ENCODE peak calls at places on chromosomes 1 and 21, in eight cellular contexts. A is HAP-1; S is PC-3; W is fibroblast of lung; Y is CD4-positive, CD25-positive, alpha-beta regulatory T cell; T is cardiac muscle cell; C is left ventricle myocardium inferior; G is aorta. J is an unnamed sample. For H3K27me3, the result is how much of the 10 kb centered on the place peaks cover.

GRCh38 chr1:1360511-1361169 is 2.3 kb upstream of the MXRA8 start:
- DNase-seq in G (peak), Y (no peak), T (peak), C (peak), S (peak), W (peak), A (no peak), J (peak)

GRCh38 chr1:57192256-57192655 is 226.4 kb upstream of the C8B start:
- DNase-seq in S (no peak), G (no peak), C (no peak), Y (no peak), T (no peak), A (no peak), W (peak), J (no peak)

GRCh38 chr1:202283991-202284390 is 57.7 kb downstream of the UBE2T start:
- DNase-seq in Y (no peak), W (peak), T (peak), A (no peak), S (peak), G (no peak), C (no peak), J (no peak)

GRCh38 chr1:248622491-248623106 is 12.3 kb downstream of the OR2T11 start:
- DNase-seq in S (peak), A (no peak), C (no peak), T (peak), Y (no peak), W (no peak), G (no peak), J (no peak)

GRCh38 chr1:98661544-98662353 is at the start of gene SNX7:
- DNase-seq in S (peak), T (peak), G (peak), W (peak), C (peak), Y (no peak), A (peak), J (peak)

GRCh38 chr1:98054786-98055185 is 134.0 kb upstream of the DPYD start:
- DNase-seq in C (no peak), G (no peak), Y (no peak), A (no peak), S (peak), W (no peak), T (no peak), J (no peak)

GRCh38 chr1:42551150-42551549 is 88.1 kb downstream of the CCDC30 start:
- DNase-seq in S (no peak), T (no peak), W (no peak), A (no peak), C (no peak), Y (no peak), G (no peak), J (no peak)

GRCh38 chr1:63799810-63800209 is 26.0 kb downstream of the ROR1 start:
- DNase-seq in W (peak), A (no peak), T (peak), G (no peak), S (no peak), C (no peak), Y (no peak), J (no peak)

GRCh38 chr1:31084782-31085569 is 19.5 kb upstream of the PUM1 start:
- DNase-seq in W (no peak), A (no peak), T (peak), S (no peak), Y (no peak), G (no peak), C (no peak), J (no peak)

GRCh38 chr1:198601936-198602889 is 36.6 kb upstream of the PTPRC start:
- DNase-seq in W (peak), T (no peak), S (no peak), Y (no peak), G (no peak), C (no peak), A (no peak), J (no peak)

GRCh38 chr1:165524639-165525038 is 19.2 kb upstream of the LRRC52 start:
- DNase-seq in W (no peak), S (no peak), Y (no peak), C (no peak), G (no peak), T (no peak), A (no peak), J (no peak)

GRCh38 chr21:44436111-44436611 is 19.1 kb upstream of the LRRC3 start:
- DNase-seq in Y (no peak), S (no peak), C (peak), W (no peak), G (peak), T (no peak), A (no peak), J (no peak)
- H3K27me3 ChIP-seq in Y (under half), S (under half), C (under half), W (under half), G (under half), T (under half), A (under half), J (under half)

DNA sequence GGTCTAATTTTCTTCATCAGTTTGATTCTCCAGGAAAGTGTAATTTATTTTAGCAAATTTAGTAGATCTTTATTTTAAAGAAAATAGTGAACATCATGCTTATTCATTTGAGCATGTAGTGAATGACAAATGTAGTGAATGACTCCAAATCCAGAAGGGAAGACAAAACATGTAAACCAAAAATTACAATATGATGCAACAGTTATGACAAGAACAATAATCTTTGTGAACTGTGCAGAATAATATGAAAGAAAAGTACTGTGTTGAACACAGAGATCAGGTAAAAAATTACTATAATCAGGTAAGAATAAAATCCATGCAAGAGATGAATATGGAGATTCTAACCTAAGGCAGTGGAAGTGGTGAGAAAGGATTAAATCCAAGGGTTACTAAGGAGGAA is 30.0 kb upstream of the DPH5 start:
- DNase-seq in C (no peak), G (no peak), Y (no peak), S (no peak), W (no peak), T (no peak), A (no peak), J (no peak)
- H3K27me3 ChIP-seq in C (under half), G (under half), Y (under half), S (under half), W (under half), T (under half), A (under half), J (under half)

DNA sequence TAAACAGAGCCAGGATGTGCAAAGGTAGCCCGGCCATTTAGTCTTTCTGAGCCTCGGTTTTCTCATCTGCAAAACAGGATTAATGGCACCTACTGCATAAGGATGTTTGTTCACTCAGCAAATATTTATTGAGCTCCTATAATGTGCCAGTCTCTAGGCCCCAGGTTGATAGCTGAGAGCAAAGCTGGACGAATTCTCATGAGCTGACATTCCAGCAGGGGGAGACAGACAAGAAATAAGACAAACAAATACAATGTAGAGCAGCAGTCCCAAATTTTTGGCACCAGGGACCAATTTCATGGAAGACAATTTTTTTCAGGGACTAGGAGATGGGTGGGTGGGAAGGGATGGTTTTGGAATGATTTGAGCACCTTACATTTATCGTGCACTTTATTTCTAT is 74.3 kb upstream of the PAX7 start:
- DNase-seq in Y (no peak), S (peak), W (peak), C (no peak), G (no peak), T (peak), A (peak), J (peak)
- H3K27me3 ChIP-seq in Y (under half), S (half or more), W (under half), C (half or more), G (under half), T (under half), A (under half), J (under half)

DNA sequence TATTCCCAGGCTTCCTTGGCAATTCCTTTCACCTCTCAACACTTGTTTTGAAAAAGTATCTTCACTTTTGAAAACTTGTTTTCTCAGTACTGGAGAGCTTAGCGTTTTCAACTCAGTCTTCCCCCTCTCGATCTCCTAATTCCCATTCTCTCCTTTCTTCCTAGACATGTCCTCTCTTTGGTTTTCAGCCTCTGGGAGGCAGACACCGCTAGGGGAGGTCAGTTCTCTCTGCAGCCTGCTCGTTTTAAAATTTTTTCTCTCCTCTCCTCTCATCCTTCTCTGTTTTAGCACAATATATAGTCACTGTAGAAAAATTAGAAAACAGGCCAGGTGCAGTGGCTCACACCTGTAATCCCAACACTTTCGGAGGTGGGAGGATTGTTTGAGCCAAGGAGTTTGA is 12.6 kb upstream of the RHEX start:
- DNase-seq in G (no peak), S (peak), T (no peak), W (no peak), A (no peak), C (no peak), Y (no peak), J (no peak)
- H3K27me3 ChIP-seq in G (under half), S (half or more), T (under half), W (under half), A (under half), C (half or more), Y (under half), J (under half)

DNA sequence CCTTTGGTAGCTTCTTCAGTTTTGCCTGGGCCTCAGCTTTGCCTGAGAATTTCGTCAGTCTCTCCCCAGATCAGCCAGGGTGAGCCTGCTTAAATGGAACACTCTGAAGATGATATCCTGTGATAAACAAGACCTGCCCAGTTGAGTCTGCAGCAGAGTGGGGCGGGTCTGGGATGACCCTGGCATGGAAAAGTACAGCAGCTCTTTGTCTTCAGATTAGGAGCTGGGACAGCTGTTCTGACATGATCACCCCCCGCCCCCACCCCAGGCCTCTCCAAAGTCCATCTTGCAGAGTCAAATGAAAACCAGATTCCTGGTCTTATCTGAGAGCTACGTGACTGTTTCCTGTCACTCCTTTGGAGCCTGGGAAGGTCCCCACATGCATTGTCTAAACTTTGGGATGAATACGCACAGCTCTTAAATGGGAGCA is 2.2 kb upstream of the TMEM51 start:
- DNase-seq in G (no peak), W (no peak), S (no peak), C (no peak), A (no peak), Y (no peak), T (no peak), J (peak)
- H3K27me3 ChIP-seq in G (under half), W (under half), S (under half), C (under half), A (under half), Y (under half), T (under half), J (under half)

DNA sequence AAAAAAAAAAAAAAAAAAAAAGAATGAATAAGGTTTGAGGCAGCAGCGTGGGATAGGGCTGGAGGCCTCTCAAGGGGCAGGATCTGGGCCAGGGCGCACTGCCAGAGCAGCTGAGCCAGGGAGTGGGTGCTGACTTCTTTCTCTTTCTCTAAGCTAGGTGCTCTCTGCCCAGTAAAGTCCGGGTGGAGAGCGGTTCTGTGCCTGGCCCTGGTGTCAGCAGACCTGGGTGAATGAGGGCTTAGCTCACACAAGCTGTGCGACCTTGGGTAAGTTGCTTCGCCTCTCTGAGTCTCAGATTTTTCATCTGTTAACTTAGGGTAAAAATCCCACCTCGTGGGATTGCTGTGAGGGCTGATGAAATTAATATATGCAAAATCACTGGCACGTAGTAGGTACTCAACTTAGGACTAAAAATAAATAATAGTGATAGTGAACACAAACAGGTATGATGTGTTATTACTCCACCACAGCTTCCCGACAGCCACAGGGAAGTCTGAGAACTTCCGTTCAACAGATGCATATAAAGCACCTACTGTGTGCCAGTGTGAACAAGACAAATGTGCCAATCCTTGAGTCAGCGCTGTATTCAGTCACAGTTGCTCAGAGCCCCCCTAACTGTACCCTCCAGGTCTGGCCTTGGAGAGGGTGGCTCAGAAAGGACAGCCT is 2.0 kb upstream of the FAM131C start:
- DNase-seq in Y (no peak), G (peak), A (no peak), C (peak), S (peak), T (peak), W (peak), J (no peak)
- H3K27me3 ChIP-seq in Y (under half), G (under half), A (under half), C (under half), S (under half), T (under half), W (under half), J (under half)

DNA sequence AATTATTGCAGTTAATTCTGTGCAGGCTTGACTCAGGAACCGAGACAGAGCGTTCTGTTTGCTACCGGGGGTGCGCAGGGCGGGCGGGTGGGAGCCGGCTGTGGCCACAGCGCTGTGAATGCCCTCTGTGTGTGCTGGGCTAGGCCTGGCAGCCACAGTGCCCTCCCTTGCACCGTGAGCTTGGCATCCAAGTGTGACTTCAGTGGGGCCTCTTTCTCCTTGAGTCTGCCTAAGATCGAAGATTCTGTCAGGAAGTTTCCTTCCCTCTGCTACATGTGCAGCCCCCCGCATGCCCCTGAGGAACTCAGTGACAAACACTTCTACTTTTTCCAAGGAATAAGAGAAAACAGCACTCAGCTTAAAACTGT is 19.8 kb upstream of the KCNE2 start:
- DNase-seq in W (no peak), Y (no peak), T (no peak), S (no peak), G (no peak), A (no peak), C (no peak), J (no peak)
- H3K27me3 ChIP-seq in W (under half), Y (under half), T (under half), S (under half), G (under half), A (under half), C (under half), J (under half)